ENCODE peak calls at places on chromosomes 6 and 20, in nine cellular contexts. Y is A549, T is ascending aorta, S is foreskin fibroblast, B is thoracic aorta, L is AG09309, O is fibroblast of lung, U is transverse colon, Z is left lung. A is an unnamed sample.

GRCh38 chr6:16741112-16742016 is 19.9 kb downstream of the ATXN1 start:
- DNase-seq in Y (no peak), T (no peak), S (peak), B (no peak), L (peak), O (peak), U (no peak), Z (no peak), A (peak)

GRCh38 chr6:147117580-147117979 is 86.6 kb upstream of the STXBP5 start:
- DNase-seq in Y (no peak), T (no peak), S (no peak), B (no peak), L (no peak), O (no peak), U (no peak), Z (no peak), A (no peak)

GRCh38 chr6:1630771-1631217 is 21.1 kb downstream of the FOXC1 start:
- DNase-seq in Y (no peak), T (peak), S (no peak), B (no peak), L (no peak), O (peak), U (no peak), Z (no peak), A (no peak)

GRCh38 chr6:2448826-2449571 is 203.6 kb upstream of the GMDS start:
- DNase-seq in Y (peak), T (peak), S (peak), B (no peak), L (peak), O (peak), U (peak), Z (no peak), A (peak)

GRCh38 chr20:46984391-46984790 is 89.7 kb downstream of the EYA2 start:
- DNase-seq in Y (no peak), T (no peak), S (peak), B (no peak), L (no peak), O (no peak), U (no peak), Z (no peak), A (no peak)

GRCh38 chr6:51283723-51284122 is 465.1 kb downstream of the TFAP2B start:
- DNase-seq in Y (no peak), T (no peak), S (no peak), B (no peak), L (no peak), O (no peak), U (no peak), Z (no peak), A (no peak)

GRCh38 chr6:122772724-122773123 is 6.8 kb upstream of the FABP7 start:
- DNase-seq in Y (no peak), T (no peak), S (no peak), B (no peak), L (no peak), O (no peak), U (no peak), Z (no peak), A (no peak)

GRCh38 chr20:37510226-37510625 is 10.8 kb upstream of the NNAT start:
- DNase-seq in Y (no peak), T (no peak), S (no peak), B (no peak), L (no peak), O (no peak), U (no peak), Z (no peak), A (no peak)

GRCh38 chr6:163671355-163671754 is 256.8 kb downstream of the QKI start:
- DNase-seq in Y (no peak), T (no peak), S (no peak), B (no peak), L (no peak), O (no peak), U (no peak), Z (no peak), A (no peak)

GRCh38 chr20:13396036-13396435 is 175.0 kb downstream of the ISM1 start:
- DNase-seq in Y (no peak), T (no peak), S (no peak), B (no peak), L (peak), O (peak), U (no peak), Z (no peak), A (no peak)

GRCh38 chr6:116528800-116529199 is 16.7 kb downstream of the TRAPPC3L start:
- DNase-seq in Y (no peak), T (no peak), S (no peak), B (no peak), L (no peak), O (peak), U (no peak), Z (no peak), A (no peak)

GRCh38 chr20:10947726-10948125 is 273.9 kb upstream of the JAG1 start:
- DNase-seq in Y (no peak), T (no peak), S (no peak), B (no peak), L (no peak), O (no peak), U (no peak), Z (no peak), A (no peak)

GRCh38 chr6:139173172-139173571 is 38.3 kb downstream of the HECA start:
- DNase-seq in Y (no peak), T (no peak), S (no peak), B (no peak), L (no peak), O (no peak), U (no peak), Z (no peak), A (no peak)

GRCh38 chr20:17854307-17854903 is 114.2 kb downstream of the SNX5 start:
- DNase-seq in Y (peak), T (no peak), S (no peak), B (no peak), L (no peak), O (peak), U (peak), Z (no peak), A (no peak)

GRCh38 chr6:69796081-69796626 is 656 bp downstream of the LMBRD1 start:
- DNase-seq in Y (peak), T (peak), S (peak), B (no peak), L (no peak), O (peak), U (peak), Z (peak), A (peak)

GRCh38 chr20:21156266-21156665 is 30.4 kb downstream of the KIZ start:
- DNase-seq in Y (no peak), T (no peak), S (peak), B (no peak), L (no peak), O (peak), U (no peak), Z (no peak), A (peak)

GRCh38 chr20:17653835-17654648 is 28.0 kb downstream of the RRBP1 start:
- DNase-seq in Y (no peak), T (no peak), S (no peak), B (no peak), L (no peak), O (no peak), U (no peak), Z (no peak), A (no peak)

DNA sequence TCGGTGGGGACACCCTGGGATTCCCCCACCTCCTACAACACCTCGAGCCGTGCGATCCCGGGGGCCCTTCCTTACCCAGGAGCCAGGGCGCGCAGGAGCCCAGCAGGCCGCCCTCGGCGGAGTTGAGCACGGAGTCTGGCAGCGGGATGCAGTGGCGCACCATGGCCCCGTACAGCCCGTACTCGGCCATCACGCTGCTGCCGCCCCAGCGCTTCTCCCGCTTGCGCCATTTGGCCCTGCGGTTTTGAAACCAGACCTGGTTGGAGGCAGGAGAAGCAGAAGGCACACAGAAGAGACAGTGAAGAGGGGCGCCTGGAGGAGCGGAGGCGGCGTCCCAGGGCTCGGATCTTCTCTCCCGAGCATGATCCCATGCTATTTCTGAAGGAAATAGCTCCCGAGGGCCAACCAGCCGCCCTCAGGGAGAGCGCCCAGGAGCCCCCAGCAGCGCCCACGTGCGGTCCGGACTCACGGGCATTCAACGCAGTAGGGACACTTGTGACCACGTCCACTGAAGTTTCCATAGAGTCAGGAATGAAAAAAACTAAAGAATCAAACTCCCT is 4.3 kb downstream of the VSX1 start:
- DNase-seq in Y (peak), T (no peak), S (peak), B (no peak), L (no peak), O (peak), U (no peak), Z (peak), A (no peak)
- H3K4me3 ChIP-seq in Y (peak), T (peak), S (peak), B (peak), L (peak), O (peak), U (peak), Z (no peak), A (peak)

GRCh38 chr6:160519603-160520042 is 144.5 kb downstream of the LPA start:
- DNase-seq in Y (peak), T (no peak), S (peak), B (no peak), L (no peak), O (no peak), U (no peak), Z (no peak), A (peak)

GRCh38 chr6:160519133-160519532 is 144.9 kb downstream of the LPA start:
- DNase-seq in Y (no peak), T (no peak), S (no peak), B (no peak), L (no peak), O (no peak), U (no peak), Z (no peak), A (no peak)

GRCh38 chr6:160523223-160523622 is 140.9 kb downstream of the LPA start:
- DNase-seq in Y (no peak), T (no peak), S (no peak), B (no peak), L (no peak), O (no peak), U (no peak), Z (no peak), A (no peak)

GRCh38 chr6:160520043-160520904 is 143.8 kb downstream of the LPA start:
- DNase-seq in Y (peak), T (peak), S (peak), B (peak), L (no peak), O (peak), U (peak), Z (peak), A (no peak)
- TF ChIP-seq CTCF in Y (peak), T (no peak), S (no peak), B (no peak), L (no peak), O (no peak), U (no peak), Z (no peak), A (no peak)

DNA sequence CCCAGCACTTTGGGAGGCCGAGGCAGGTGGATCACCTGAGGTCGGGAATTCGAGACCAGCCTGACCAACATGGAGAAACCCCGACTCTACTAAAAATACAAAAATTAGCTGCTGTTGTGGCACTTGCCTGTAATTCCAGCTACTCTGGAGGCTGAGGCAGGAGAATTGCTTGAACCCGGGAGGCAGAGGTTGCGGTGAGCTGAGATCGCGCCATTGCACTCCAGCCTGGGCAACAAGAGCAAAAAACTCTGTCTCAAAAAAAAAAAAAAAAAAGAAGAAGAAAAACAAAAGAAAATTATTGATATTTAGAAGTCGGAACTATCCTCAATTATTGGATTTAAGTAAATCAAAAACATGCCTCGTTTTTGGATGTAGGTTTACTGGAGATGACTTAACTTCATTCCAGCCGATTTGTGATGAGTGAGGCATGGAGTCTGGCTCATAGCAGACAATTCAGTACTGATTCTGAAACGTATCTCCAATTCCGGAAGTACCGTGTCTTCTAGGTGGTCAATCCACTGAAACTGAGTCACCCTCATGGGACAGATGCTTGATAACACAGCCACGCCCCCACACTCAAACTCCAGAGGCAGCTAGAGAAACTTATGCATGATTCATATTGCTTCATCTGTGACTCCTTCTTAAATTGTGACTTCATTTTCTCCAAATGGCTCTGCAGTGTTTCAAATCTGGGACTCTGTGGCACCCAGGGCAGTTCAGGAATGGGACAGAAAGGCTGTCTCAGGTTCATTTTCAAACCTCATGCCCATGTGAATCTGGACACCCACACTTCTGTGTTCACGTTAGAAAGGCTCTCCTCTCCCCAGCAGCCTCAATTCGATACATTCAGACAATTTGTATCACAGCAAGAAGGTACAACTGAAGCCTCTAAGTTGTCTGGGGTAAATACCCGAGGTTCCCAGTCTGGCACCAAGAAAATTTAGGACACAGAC is 110.4 kb upstream of the ARMC2 start:
- DNase-seq in Y (peak), T (peak), S (peak), B (peak), L (peak), O (peak), U (peak), Z (no peak), A (peak)
- H3K4me3 ChIP-seq in Y (no peak), T (no peak), S (peak), B (no peak), L (no peak), O (peak), U (no peak), Z (no peak), A (no peak)

GRCh38 chr20:19758888-19759331 is 852 bp downstream of the RIN2 start:
- DNase-seq in Y (peak), T (peak), S (peak), B (peak), L (no peak), O (peak), U (peak), Z (peak), A (no peak)
- TF ChIP-seq CTCF in Y (no peak), T (no peak), S (no peak), B (no peak), L (no peak), O (no peak), U (no peak), Z (no peak), A (no peak)

DNA sequence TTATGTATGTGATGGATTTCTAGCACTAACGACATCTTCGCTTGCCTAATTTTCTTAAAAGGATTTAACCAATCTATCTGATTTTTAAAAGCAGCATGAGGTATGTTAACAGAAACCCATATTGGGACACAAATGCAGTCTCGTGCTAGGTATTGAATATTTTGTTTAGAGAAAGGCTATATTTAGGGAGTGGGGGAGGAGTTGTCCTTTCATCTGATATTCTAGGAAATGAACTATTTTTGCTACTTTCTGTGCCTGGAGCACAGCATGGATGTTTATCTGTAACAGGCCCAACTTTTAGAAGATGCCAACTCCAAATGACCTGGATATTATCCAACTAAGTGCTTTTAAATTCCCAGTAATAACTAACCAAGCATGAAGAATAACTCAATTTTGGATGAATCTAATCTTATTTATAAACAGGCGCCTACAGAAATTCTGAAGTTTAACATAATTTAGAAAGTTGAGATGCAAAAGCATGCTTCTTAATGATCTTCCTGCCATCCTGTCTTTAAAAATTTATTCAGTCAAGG is 317.1 kb upstream of the CHD6 start:
- DNase-seq in Y (no peak), T (no peak), S (no peak), B (no peak), L (no peak), O (no peak), U (no peak), Z (no peak), A (no peak)
- H3K4me3 ChIP-seq in Y (no peak), T (no peak), S (no peak), B (no peak), L (no peak), O (no peak), U (no peak), Z (no peak), A (no peak)

GRCh38 chr6:4466260-4466659 is 309.9 kb upstream of the CDYL start:
- DNase-seq in Y (no peak), T (no peak), S (no peak), B (no peak), L (no peak), O (peak), U (peak), Z (no peak), A (peak)

GRCh38 chr6:4472222-4472621 is 304.0 kb upstream of the CDYL start:
- DNase-seq in Y (no peak), T (no peak), S (no peak), B (no peak), L (no peak), O (no peak), U (no peak), Z (no peak), A (no peak)

GRCh38 chr6:4470698-4471210 is 305.4 kb upstream of the CDYL start:
- DNase-seq in Y (no peak), T (no peak), S (no peak), B (no peak), L (no peak), O (no peak), U (no peak), Z (no peak), A (no peak)

GRCh38 chr6:4464638-4465037 is 311.6 kb upstream of the CDYL start:
- DNase-seq in Y (no peak), T (no peak), S (no peak), B (no peak), L (no peak), O (no peak), U (no peak), Z (no peak), A (no peak)

DNA sequence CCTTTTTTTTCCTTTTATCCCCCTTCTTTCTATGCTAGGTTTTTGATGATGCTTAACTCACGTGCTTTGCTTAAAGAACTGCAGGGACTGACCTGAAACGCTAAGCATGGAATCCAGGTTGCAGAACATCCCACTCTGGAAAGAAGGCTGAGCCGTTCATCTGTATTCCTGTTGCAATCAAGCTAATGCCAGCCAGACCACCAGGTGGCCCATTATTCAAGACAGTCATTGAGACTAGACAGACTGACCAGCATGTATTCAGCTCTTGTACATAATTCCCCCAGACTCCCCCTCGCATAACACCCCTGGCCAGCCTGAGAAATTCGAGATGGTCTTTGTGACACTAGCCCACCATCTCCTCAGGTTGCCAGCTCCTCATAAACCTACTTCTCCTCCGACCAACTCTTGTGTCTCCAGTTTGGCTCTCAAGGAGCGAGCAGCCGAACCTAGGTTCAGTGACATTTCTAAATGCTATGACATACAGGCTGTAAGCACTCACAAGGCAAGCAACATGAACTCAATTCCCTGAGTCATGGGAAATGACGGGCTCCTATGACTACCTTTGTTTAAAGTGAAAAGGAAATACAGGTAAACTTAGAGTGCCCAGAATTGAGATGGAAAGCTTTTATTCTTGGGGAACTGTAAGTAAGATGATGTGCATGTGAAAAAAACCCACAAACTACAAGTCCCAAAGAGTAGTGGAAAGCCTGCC is 309.3 kb upstream of the CDYL start:
- DNase-seq in Y (no peak), T (no peak), S (no peak), B (no peak), L (no peak), O (peak), U (no peak), Z (no peak), A (no peak)
- TF ChIP-seq CTCF in Y (no peak), T (no peak), S (no peak), B (no peak), L (peak), O (no peak), U (no peak), Z (no peak), A (no peak)

DNA sequence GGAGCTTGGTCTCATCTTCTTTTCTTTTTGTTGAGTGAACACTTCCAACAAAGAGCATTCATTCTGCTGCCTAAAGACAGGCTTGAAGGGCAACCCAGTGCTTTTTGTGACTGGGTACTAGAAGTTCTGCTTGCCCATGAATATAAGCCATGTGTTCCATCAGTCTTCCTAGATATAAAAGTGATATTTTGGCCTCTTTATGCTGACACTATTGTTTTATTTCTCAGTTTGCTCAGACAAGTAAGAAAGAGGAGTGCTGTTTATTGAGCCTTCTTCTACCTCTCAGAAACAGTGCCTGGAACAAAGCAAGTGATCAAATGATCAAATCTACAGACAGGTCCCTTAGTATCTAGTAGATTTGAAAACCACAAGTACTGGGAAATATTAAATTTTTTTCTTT is 2.4 kb upstream of the DTNBP1 start:
- DNase-seq in Y (no peak), T (no peak), S (no peak), B (no peak), L (no peak), O (no peak), U (no peak), Z (no peak), A (no peak)
- H3K4me3 ChIP-seq in Y (no peak), T (no peak), S (no peak), B (no peak), L (no peak), O (no peak), U (no peak), Z (no peak), A (no peak)